ENCODE peak calls at places on chromosomes 16 and 17, in ten cellular contexts. One of them, this sample, is unnamed.

GRCh38 chr16:27272076-27272475 is 3.5 kb upstream of the NSMCE1 start:
- DNase-seq in astrocyte of the spinal cord: no peak
- DNase-seq in cardiac fibroblast: no peak
- DNase-seq in heart right ventricle: no peak
- DNase-seq in SK-N-SH: no peak
- DNase-seq in AG10803: no peak
- DNase-seq in GM12865: no peak
- DNase-seq in lower leg skin: no peak
- DNase-seq in bronchial epithelial cell: no peak
- DNase-seq in gastrocnemius medialis: no peak
- DNase-seq in this sample: no peak

GRCh38 chr17:70105154-70105553 is 30.1 kb downstream of the KCNJ16 start:
- DNase-seq in lower leg skin: no peak
- DNase-seq in AG10803: no peak
- DNase-seq in cardiac fibroblast: peak; percentile 40
- DNase-seq in astrocyte of the spinal cord: no peak
- DNase-seq in bronchial epithelial cell: no peak
- DNase-seq in GM12865: no peak
- DNase-seq in heart right ventricle: no peak
- DNase-seq in SK-N-SH: no peak
- DNase-seq in gastrocnemius medialis: no peak
- DNase-seq in this sample: no peak

GRCh38 chr17:41595585-41595984 is 8.9 kb upstream of the KRT14 start:
- DNase-seq in heart right ventricle: no peak
- DNase-seq in cardiac fibroblast: no peak
- DNase-seq in GM12865: no peak
- DNase-seq in gastrocnemius medialis: no peak
- DNase-seq in SK-N-SH: no peak
- DNase-seq in astrocyte of the spinal cord: no peak
- DNase-seq in lower leg skin: no peak
- DNase-seq in AG10803: no peak
- DNase-seq in bronchial epithelial cell: peak; percentile 57
- DNase-seq in this sample: no peak

GRCh38 chr16:1163567-1164055 is 10.7 kb downstream of the CACNA1H start:
- DNase-seq in SK-N-SH: no peak
- DNase-seq in bronchial epithelial cell: no peak
- DNase-seq in gastrocnemius medialis: no peak
- DNase-seq in astrocyte of the spinal cord: peak; percentile 39
- DNase-seq in GM12865: no peak
- DNase-seq in lower leg skin: no peak
- DNase-seq in heart right ventricle: no peak
- DNase-seq in AG10803: no peak
- DNase-seq in cardiac fibroblast: peak; percentile 24
- DNase-seq in this sample: no peak

GRCh38 chr17:29176500-29177351 is 3.5 kb downstream of the MYO18A start:
- DNase-seq in bronchial epithelial cell: peak; percentile 47
- DNase-seq in astrocyte of the spinal cord: peak; percentile 24
- DNase-seq in lower leg skin: no peak
- DNase-seq in AG10803: no peak
- DNase-seq in gastrocnemius medialis: peak; percentile 73
- DNase-seq in SK-N-SH: peak; percentile 78
- DNase-seq in GM12865: peak; percentile 83
- DNase-seq in heart right ventricle: no peak
- DNase-seq in cardiac fibroblast: peak; percentile 16
- DNase-seq in this sample: no peak

GRCh38 chr17:31788956-31789355 is 70.1 kb downstream of the COPRS start:
- DNase-seq in lower leg skin: no peak
- DNase-seq in astrocyte of the spinal cord: no peak
- DNase-seq in SK-N-SH: no peak
- DNase-seq in cardiac fibroblast: peak; percentile 2
- DNase-seq in bronchial epithelial cell: no peak
- DNase-seq in AG10803: peak; percentile 83
- DNase-seq in heart right ventricle: no peak
- DNase-seq in gastrocnemius medialis: no peak
- DNase-seq in GM12865: no peak
- DNase-seq in this sample: peak; percentile 28

GRCh38 chr17:48244121-48244711 is 136.7 kb downstream of the SNX11 start:
- DNase-seq in cardiac fibroblast: peak; percentile 54
- DNase-seq in SK-N-SH: no peak
- DNase-seq in GM12865: peak; percentile 24
- DNase-seq in AG10803: peak; percentile 54
- DNase-seq in gastrocnemius medialis: no peak
- DNase-seq in astrocyte of the spinal cord: peak; percentile 64
- DNase-seq in heart right ventricle: no peak
- DNase-seq in bronchial epithelial cell: peak; percentile 33
- DNase-seq in lower leg skin: no peak
- DNase-seq in this sample: no peak

GRCh38 chr16:87472935-87473334 is 19.9 kb downstream of the ZCCHC14 start:
- DNase-seq in GM12865: no peak
- DNase-seq in gastrocnemius medialis: no peak
- DNase-seq in heart right ventricle: no peak
- DNase-seq in bronchial epithelial cell: no peak
- DNase-seq in astrocyte of the spinal cord: no peak
- DNase-seq in cardiac fibroblast: no peak
- DNase-seq in lower leg skin: no peak
- DNase-seq in SK-N-SH: peak; percentile 68
- DNase-seq in AG10803: no peak
- DNase-seq in this sample: no peak

GRCh38 chr17:77110006-77110374 is 30.8 kb upstream of the SEC14L1 start:
- DNase-seq in bronchial epithelial cell: no peak
- DNase-seq in AG10803: peak; percentile 56
- DNase-seq in lower leg skin: peak; percentile 34
- DNase-seq in cardiac fibroblast: peak; percentile 90
- DNase-seq in gastrocnemius medialis: peak; percentile 23
- DNase-seq in SK-N-SH: no peak
- DNase-seq in heart right ventricle: peak; percentile 57
- DNase-seq in astrocyte of the spinal cord: peak; percentile 67
- DNase-seq in GM12865: peak; percentile 77
- DNase-seq in this sample: no peak

GRCh38 chr16:15874745-15875314 is 13.6 kb downstream of the CEP20 start:
- DNase-seq in bronchial epithelial cell: peak; percentile 67
- DNase-seq in SK-N-SH: peak; percentile 60
- DNase-seq in astrocyte of the spinal cord: peak; percentile 72
- DNase-seq in lower leg skin: peak; percentile 40
- DNase-seq in cardiac fibroblast: peak; percentile 83
- DNase-seq in heart right ventricle: peak; percentile 51
- DNase-seq in AG10803: peak; percentile 76
- DNase-seq in GM12865: peak; percentile 30
- DNase-seq in gastrocnemius medialis: peak; percentile 11
- DNase-seq in this sample: no peak

GRCh38 chr16:50152386-50152806 is 710 bp upstream of the TENT4B start:
- DNase-seq in astrocyte of the spinal cord: peak; percentile 52
- DNase-seq in GM12865: peak; percentile 95
- DNase-seq in SK-N-SH: no peak
- DNase-seq in gastrocnemius medialis: peak; percentile 6
- DNase-seq in heart right ventricle: peak; percentile 27
- DNase-seq in lower leg skin: peak; percentile 32
- DNase-seq in AG10803: peak; percentile 32
- DNase-seq in cardiac fibroblast: peak; percentile 44
- DNase-seq in bronchial epithelial cell: peak; percentile 37
- DNase-seq in this sample: no peak

GRCh38 chr17:43986225-43986981 is 18.0 kb upstream of the NAGS start:
- DNase-seq in astrocyte of the spinal cord: no peak
- DNase-seq in gastrocnemius medialis: peak; percentile 32
- DNase-seq in GM12865: no peak
- DNase-seq in SK-N-SH: no peak
- DNase-seq in heart right ventricle: no peak
- DNase-seq in AG10803: no peak
- DNase-seq in cardiac fibroblast: no peak
- DNase-seq in bronchial epithelial cell: no peak
- DNase-seq in lower leg skin: no peak
- DNase-seq in this sample: no peak

GRCh38 chr17:43984521-43984920 is 19.9 kb upstream of the NAGS start:
- DNase-seq in gastrocnemius medialis: no peak
- DNase-seq in heart right ventricle: no peak
- DNase-seq in SK-N-SH: peak; percentile 71
- DNase-seq in astrocyte of the spinal cord: no peak
- DNase-seq in cardiac fibroblast: no peak
- DNase-seq in bronchial epithelial cell: no peak
- DNase-seq in AG10803: no peak
- DNase-seq in GM12865: no peak
- DNase-seq in lower leg skin: no peak
- DNase-seq in this sample: no peak

GRCh38 chr17:43982171-43982570 is 22.3 kb upstream of the NAGS start:
- DNase-seq in cardiac fibroblast: no peak
- DNase-seq in bronchial epithelial cell: no peak
- DNase-seq in gastrocnemius medialis: no peak
- DNase-seq in GM12865: no peak
- DNase-seq in SK-N-SH: no peak
- DNase-seq in heart right ventricle: no peak
- DNase-seq in AG10803: no peak
- DNase-seq in astrocyte of the spinal cord: no peak
- DNase-seq in lower leg skin: no peak
- DNase-seq in this sample: no peak

GRCh38 chr17:43983515-43984411 is 20.7 kb upstream of the NAGS start:
- DNase-seq in lower leg skin: no peak
- DNase-seq in cardiac fibroblast: no peak
- DNase-seq in bronchial epithelial cell: no peak
- DNase-seq in astrocyte of the spinal cord: no peak
- DNase-seq in gastrocnemius medialis: no peak
- DNase-seq in SK-N-SH: peak; percentile 72
- DNase-seq in GM12865: no peak
- DNase-seq in AG10803: no peak
- DNase-seq in heart right ventricle: no peak
- DNase-seq in this sample: no peak

DNA sequence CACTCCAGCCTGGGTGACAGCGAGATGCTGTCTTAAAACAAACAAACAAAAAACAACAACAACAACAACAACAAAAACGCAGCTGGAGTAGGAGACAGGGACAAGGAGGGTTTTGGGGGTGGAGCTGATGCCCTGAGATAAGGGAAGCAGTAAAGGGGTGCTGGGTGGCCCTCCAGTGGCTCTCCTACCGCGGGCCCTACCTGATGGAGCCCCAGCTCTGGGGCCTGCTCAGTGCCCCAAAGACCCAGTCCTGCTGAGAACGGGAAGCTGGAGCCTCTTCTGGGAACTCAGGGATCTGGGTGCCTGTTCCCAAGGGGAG is 21.3 kb upstream of the NAGS start:
- DNase-seq in GM12865: no peak
- DNase-seq in heart right ventricle: no peak
- DNase-seq in cardiac fibroblast: no peak
- DNase-seq in lower leg skin: no peak
- DNase-seq in AG10803: no peak
- DNase-seq in SK-N-SH: no peak
- DNase-seq in bronchial epithelial cell: no peak
- DNase-seq in gastrocnemius medialis: no peak
- DNase-seq in astrocyte of the spinal cord: no peak
- DNase-seq in this sample: no peak
- H3K4me3 ChIP-seq in GM12865: no peak overlapping the region
- H3K4me3 ChIP-seq in heart right ventricle: peak overlapping the region; percentile 55
- H3K4me3 ChIP-seq in cardiac fibroblast: no peak overlapping the region
- H3K4me3 ChIP-seq in lower leg skin: no peak overlapping the region
- H3K4me3 ChIP-seq in AG10803: no peak overlapping the region
- H3K4me3 ChIP-seq in SK-N-SH: peak overlapping the region; percentile 54
- H3K4me3 ChIP-seq in bronchial epithelial cell: no peak overlapping the region
- H3K4me3 ChIP-seq in gastrocnemius medialis: no peak overlapping the region
- H3K4me3 ChIP-seq in astrocyte of the spinal cord: no peak overlapping the region
- H3K4me3 ChIP-seq in this sample: no peak overlapping the region

DNA sequence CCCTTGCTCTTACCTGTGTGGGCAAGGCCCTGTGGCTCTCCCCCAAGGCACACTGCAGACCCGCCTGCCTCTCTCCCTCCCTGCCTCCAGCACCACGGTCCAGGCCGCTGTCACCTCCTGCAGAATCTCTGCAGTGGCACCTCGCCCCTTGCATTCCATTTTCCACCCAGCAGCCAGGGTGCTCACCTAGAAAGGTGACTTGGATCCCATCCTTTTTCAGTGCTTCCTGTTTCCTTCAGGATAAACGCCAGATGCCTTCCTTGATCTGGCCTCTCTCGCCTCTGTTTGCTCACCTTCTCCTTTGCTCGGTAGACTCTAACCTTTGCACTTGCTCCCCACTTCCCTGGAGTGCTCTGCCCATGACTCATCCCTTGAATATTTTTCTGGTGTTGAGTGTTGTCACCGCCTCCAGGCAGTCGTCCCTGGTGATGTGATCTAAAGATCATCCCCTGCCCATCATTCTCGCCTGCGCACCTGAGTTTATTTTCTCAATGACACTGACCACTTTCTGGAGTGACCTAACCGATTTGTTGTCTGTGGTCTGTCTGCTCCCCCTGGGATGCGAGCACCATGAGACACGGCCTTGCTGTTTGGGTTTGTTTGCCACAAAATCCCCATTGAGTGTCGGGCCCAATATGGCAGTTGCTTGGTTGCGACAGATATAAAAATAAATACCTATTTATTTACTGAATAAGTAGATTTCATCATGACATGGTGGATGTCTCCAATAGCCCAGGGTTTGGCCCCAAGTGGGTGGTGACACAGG is 79.1 kb upstream of the LGALS9 start:
- DNase-seq in SK-N-SH: no peak
- DNase-seq in bronchial epithelial cell: peak; percentile 49
- DNase-seq in heart right ventricle: no peak
- DNase-seq in lower leg skin: no peak
- DNase-seq in gastrocnemius medialis: no peak
- DNase-seq in astrocyte of the spinal cord: no peak
- DNase-seq in AG10803: no peak
- DNase-seq in GM12865: no peak
- DNase-seq in cardiac fibroblast: peak; percentile 43
- DNase-seq in this sample: no peak
- TF ChIP-seq CTCF in SK-N-SH: no peak
- TF ChIP-seq CTCF in bronchial epithelial cell: no peak
- TF ChIP-seq CTCF in heart right ventricle: no peak
- TF ChIP-seq CTCF in lower leg skin: no peak
- TF ChIP-seq CTCF in gastrocnemius medialis: no peak
- TF ChIP-seq CTCF in astrocyte of the spinal cord: no peak
- TF ChIP-seq CTCF in AG10803: no peak
- TF ChIP-seq CTCF in GM12865: no peak
- TF ChIP-seq CTCF in cardiac fibroblast: no peak
- TF ChIP-seq CTCF in this sample: no peak

GRCh38 chr17:58755269-58755576 is 431 bp upstream of the PPM1E start:
- DNase-seq in astrocyte of the spinal cord: no peak
- DNase-seq in gastrocnemius medialis: no peak
- DNase-seq in SK-N-SH: no peak
- DNase-seq in bronchial epithelial cell: no peak
- DNase-seq in heart right ventricle: no peak
- DNase-seq in lower leg skin: no peak
- DNase-seq in cardiac fibroblast: no peak
- DNase-seq in AG10803: no peak
- DNase-seq in GM12865: no peak
- DNase-seq in this sample: no peak
- H3K4me3 ChIP-seq in astrocyte of the spinal cord: peak overlapping the region; percentile 49
- H3K4me3 ChIP-seq in gastrocnemius medialis: peak overlapping the region; percentile 54
- H3K4me3 ChIP-seq in SK-N-SH: peak overlapping the region; percentile 78
- H3K4me3 ChIP-seq in bronchial epithelial cell: peak overlapping the region; percentile 51
- H3K4me3 ChIP-seq in heart right ventricle: peak overlapping the region; percentile 61
- H3K4me3 ChIP-seq in lower leg skin: no peak overlapping the region
- H3K4me3 ChIP-seq in cardiac fibroblast: peak overlapping the region; percentile 67
- H3K4me3 ChIP-seq in AG10803: peak overlapping the region; percentile 60
- H3K4me3 ChIP-seq in GM12865: peak overlapping the region; percentile 57
- H3K4me3 ChIP-seq in this sample: peak overlapping the region; percentile 60

GRCh38 chr17:11996722-11997146 is 541 bp downstream of the ZNF18 start:
- DNase-seq in GM12865: peak; percentile 76
- DNase-seq in lower leg skin: peak; percentile 47
- DNase-seq in cardiac fibroblast: peak; percentile 50
- DNase-seq in bronchial epithelial cell: peak; percentile 46
- DNase-seq in AG10803: peak; percentile 43
- DNase-seq in gastrocnemius medialis: peak; percentile 19
- DNase-seq in SK-N-SH: no peak
- DNase-seq in heart right ventricle: peak; percentile 40
- DNase-seq in astrocyte of the spinal cord: no peak
- DNase-seq in this sample: no peak
- TF ChIP-seq CTCF in GM12865: no peak
- TF ChIP-seq CTCF in lower leg skin: no peak
- TF ChIP-seq CTCF in cardiac fibroblast: peak; percentile 24
- TF ChIP-seq CTCF in bronchial epithelial cell: peak; percentile 0
- TF ChIP-seq CTCF in AG10803: peak; percentile 19
- TF ChIP-seq CTCF in gastrocnemius medialis: peak; percentile 35
- TF ChIP-seq CTCF in SK-N-SH: no peak
- TF ChIP-seq CTCF in heart right ventricle: no peak
- TF ChIP-seq CTCF in astrocyte of the spinal cord: no peak
- TF ChIP-seq CTCF in this sample: no peak

This sample was measured in AG04449.